ENCODE peak calls at places on chromosomes 11 and 22, in four cellular contexts. One of them, this sample, is unnamed.

GRCh38 chr11:3959918-3960295 is 104.4 kb downstream of the STIM1 start:
- DNase-seq in RWPE2: no peak
- DNase-seq in Peyer's patch: no peak
- DNase-seq in CD4-positive, alpha-beta T cell: no peak
- DNase-seq in this sample: no peak

GRCh38 chr22:43002198-43002577 is 12.8 kb downstream of the PACSIN2 start:
- DNase-seq in CD4-positive, alpha-beta T cell: no peak
- DNase-seq in Peyer's patch: no peak
- DNase-seq in RWPE2: no peak
- DNase-seq in this sample: no peak

GRCh38 chr22:21105294-21105693 is 59.5 kb downstream of the LRRC74B start:
- DNase-seq in Peyer's patch: no peak
- DNase-seq in RWPE2: no peak
- DNase-seq in CD4-positive, alpha-beta T cell: no peak
- DNase-seq in this sample: no peak

GRCh38 chr11:128194226-128194625 is 393.1 kb downstream of the ETS1 start:
- DNase-seq in CD4-positive, alpha-beta T cell: no peak
- DNase-seq in Peyer's patch: no peak
- DNase-seq in RWPE2: no peak
- DNase-seq in this sample: no peak

GRCh38 chr22:29310863-29311339 is 4.5 kb downstream of the GAS2L1 start:
- DNase-seq in Peyer's patch: peak; percentile 92
- DNase-seq in CD4-positive, alpha-beta T cell: peak; percentile 50
- DNase-seq in RWPE2: peak; percentile 97
- DNase-seq in this sample: no peak

GRCh38 chr11:17476317-17477083 is at the start of gene ABCC8:
- DNase-seq in RWPE2: no peak
- DNase-seq in Peyer's patch: no peak
- DNase-seq in CD4-positive, alpha-beta T cell: no peak
- DNase-seq in this sample: peak; percentile 8

GRCh38 chr11:124518900-124519541 is 24.4 kb downstream of the OR8B12 start:
- DNase-seq in RWPE2: no peak
- DNase-seq in CD4-positive, alpha-beta T cell: no peak
- DNase-seq in Peyer's patch: no peak
- DNase-seq in this sample: no peak

GRCh38 chr22:44094751-44095302 is 70.7 kb downstream of the PARVB start:
- DNase-seq in RWPE2: peak; percentile 29
- DNase-seq in Peyer's patch: no peak
- DNase-seq in CD4-positive, alpha-beta T cell: no peak
- DNase-seq in this sample: no peak

GRCh38 chr11:27464155-27464759 is 8.3 kb downstream of the LGR4 start:
- DNase-seq in RWPE2: no peak
- DNase-seq in CD4-positive, alpha-beta T cell: no peak
- DNase-seq in Peyer's patch: no peak
- DNase-seq in this sample: no peak

GRCh38 chr11:57354699-57355098 is 16.5 kb downstream of the P2RX3 start:
- DNase-seq in CD4-positive, alpha-beta T cell: no peak
- DNase-seq in Peyer's patch: peak; percentile 31
- DNase-seq in RWPE2: no peak
- DNase-seq in this sample: no peak

GRCh38 chr22:33919591-33920501 is at the start of gene LARGE1:
- DNase-seq in Peyer's patch: peak; percentile 74
- DNase-seq in RWPE2: no peak
- DNase-seq in CD4-positive, alpha-beta T cell: no peak
- DNase-seq in this sample: no peak

GRCh38 chr11:62933285-62933684 is 12.1 kb upstream of the CHRM1 start:
- DNase-seq in Peyer's patch: no peak
- DNase-seq in CD4-positive, alpha-beta T cell: no peak
- DNase-seq in RWPE2: no peak
- DNase-seq in this sample: no peak

GRCh38 chr22:23402275-23403151 is 177.6 kb downstream of the IGLL1 start:
- DNase-seq in CD4-positive, alpha-beta T cell: peak; percentile 53
- DNase-seq in RWPE2: peak; percentile 73
- DNase-seq in Peyer's patch: peak; percentile 88
- DNase-seq in this sample: peak; percentile 57

GRCh38 chr11:763073-763463 is 14.2 kb downstream of the GATD1 start:
- DNase-seq in RWPE2: no peak
- DNase-seq in CD4-positive, alpha-beta T cell: no peak
- DNase-seq in Peyer's patch: peak; percentile 75
- DNase-seq in this sample: no peak

GRCh38 chr11:111913997-111914396 is 1.5 kb downstream of the HSPB2 start:
- DNase-seq in CD4-positive, alpha-beta T cell: no peak
- DNase-seq in Peyer's patch: no peak
- DNase-seq in RWPE2: no peak
- DNase-seq in this sample: no peak

GRCh38 chr11:33646629-33647028 is 54.0 kb downstream of the C11orf91 start:
- DNase-seq in Peyer's patch: no peak
- DNase-seq in RWPE2: no peak
- DNase-seq in CD4-positive, alpha-beta T cell: no peak
- DNase-seq in this sample: no peak

GRCh38 chr11:130178441-130178971 is 18.9 kb downstream of the ST14 start:
- DNase-seq in Peyer's patch: peak; percentile 75
- DNase-seq in CD4-positive, alpha-beta T cell: no peak
- DNase-seq in RWPE2: no peak
- DNase-seq in this sample: no peak

GRCh38 chr11:64684357-64684756 is 38.6 kb downstream of the NRXN2 start:
- DNase-seq in CD4-positive, alpha-beta T cell: no peak
- DNase-seq in RWPE2: peak; percentile 85
- DNase-seq in Peyer's patch: no peak
- DNase-seq in this sample: no peak

GRCh38 chr22:33274214-33274828 is 216.1 kb upstream of the SYN3 start:
- DNase-seq in CD4-positive, alpha-beta T cell: no peak
- DNase-seq in Peyer's patch: no peak
- DNase-seq in RWPE2: no peak
- DNase-seq in this sample: no peak

GRCh38 chr11:100777736-100778135 is 90.6 kb downstream of the ARHGAP42 start:
- DNase-seq in Peyer's patch: no peak
- DNase-seq in RWPE2: no peak
- DNase-seq in CD4-positive, alpha-beta T cell: no peak
- DNase-seq in this sample: no peak

GRCh38 chr11:33734441-33735165 is 1.6 kb downstream of the CD59 start:
- DNase-seq in CD4-positive, alpha-beta T cell: no peak
- DNase-seq in RWPE2: no peak
- DNase-seq in Peyer's patch: no peak
- DNase-seq in this sample: no peak

GRCh38 chr11:84564180-84564866 is 1062.8 kb downstream of the DLG2 start:
- DNase-seq in RWPE2: no peak
- DNase-seq in Peyer's patch: no peak
- DNase-seq in CD4-positive, alpha-beta T cell: no peak
- DNase-seq in this sample: no peak

GRCh38 chr11:30254307-30255298 is 23.8 kb downstream of the FSHB start:
- DNase-seq in RWPE2: no peak
- DNase-seq in CD4-positive, alpha-beta T cell: no peak
- DNase-seq in Peyer's patch: no peak
- DNase-seq in this sample: no peak

GRCh38 chr11:47004595-47005033 is 68.1 kb downstream of the CSTPP1 start:
- DNase-seq in RWPE2: no peak
- DNase-seq in CD4-positive, alpha-beta T cell: no peak
- DNase-seq in Peyer's patch: peak; percentile 50
- DNase-seq in this sample: no peak

GRCh38 chr11:108901359-108901758 is 236.5 kb downstream of the DDX10 start:
- DNase-seq in CD4-positive, alpha-beta T cell: no peak
- DNase-seq in Peyer's patch: no peak
- DNase-seq in RWPE2: no peak
- DNase-seq in this sample: no peak

GRCh38 chr11:10489444-10489785 is 34.4 kb downstream of the AMPD3 start:
- DNase-seq in Peyer's patch: peak; percentile 86
- DNase-seq in CD4-positive, alpha-beta T cell: no peak
- DNase-seq in RWPE2: no peak
- DNase-seq in this sample: no peak

GRCh38 chr11:1843098-1843473 is 4.3 kb downstream of the TNNI2 start:
- DNase-seq in RWPE2: no peak
- DNase-seq in Peyer's patch: no peak
- DNase-seq in CD4-positive, alpha-beta T cell: no peak
- DNase-seq in this sample: no peak

GRCh38 chr11:65434057-65434666 is 11.6 kb downstream of the NEAT1 start:
- DNase-seq in RWPE2: no peak
- DNase-seq in Peyer's patch: no peak
- DNase-seq in CD4-positive, alpha-beta T cell: no peak
- DNase-seq in this sample: no peak

DNA sequence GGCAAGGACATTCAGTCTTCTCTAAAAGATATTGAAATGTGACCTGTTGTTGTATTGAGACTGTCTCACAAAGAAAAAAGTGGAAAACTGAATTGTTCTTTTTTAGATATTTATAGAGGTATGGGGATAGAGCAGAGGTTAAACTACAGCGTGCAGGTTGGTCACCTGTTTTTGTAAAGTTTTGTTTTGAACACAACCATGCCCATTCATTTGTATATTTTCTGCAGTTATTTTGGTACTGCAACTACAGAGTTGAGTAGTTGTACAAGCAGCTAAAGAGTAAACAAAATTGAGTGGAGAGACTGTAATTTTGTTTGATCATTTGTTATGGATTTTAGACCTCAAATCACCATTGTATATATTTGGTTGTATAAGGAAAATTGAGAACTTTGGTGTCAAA is 11.3 kb downstream of the EED start:
- DNase-seq in Peyer's patch: no peak
- DNase-seq in CD4-positive, alpha-beta T cell: no peak
- DNase-seq in RWPE2: no peak
- DNase-seq in this sample: no peak
- H3K27ac ChIP-seq in Peyer's patch: no peak overlapping the region
- H3K27ac ChIP-seq in CD4-positive, alpha-beta T cell: no peak overlapping the region
- H3K27ac ChIP-seq in RWPE2: no peak overlapping the region
- H3K27ac ChIP-seq in this sample: no peak overlapping the region

GRCh38 chr22:38710866-38711265 is 5.1 kb downstream of the GTPBP1 start:
- DNase-seq in RWPE2: no peak
- DNase-seq in CD4-positive, alpha-beta T cell: no peak
- DNase-seq in Peyer's patch: no peak
- DNase-seq in this sample: no peak

GRCh38 chr22:38707984-38708383 is 2.2 kb downstream of the GTPBP1 start:
- DNase-seq in RWPE2: no peak
- DNase-seq in Peyer's patch: no peak
- DNase-seq in CD4-positive, alpha-beta T cell: no peak
- DNase-seq in this sample: no peak

GRCh38 chr22:38712496-38713207 is 6.9 kb downstream of the GTPBP1 start:
- DNase-seq in CD4-positive, alpha-beta T cell: no peak
- DNase-seq in RWPE2: no peak
- DNase-seq in Peyer's patch: no peak
- DNase-seq in this sample: no peak

GRCh38 chr22:38709306-38709705 is 3.6 kb downstream of the GTPBP1 start:
- DNase-seq in Peyer's patch: no peak
- DNase-seq in CD4-positive, alpha-beta T cell: no peak
- DNase-seq in RWPE2: no peak
- DNase-seq in this sample: no peak

GRCh38 chr22:38710352-38710751 is 4.6 kb downstream of the GTPBP1 start:
- DNase-seq in CD4-positive, alpha-beta T cell: no peak
- DNase-seq in Peyer's patch: no peak
- DNase-seq in RWPE2: no peak
- DNase-seq in this sample: no peak
- H3K27ac ChIP-seq in CD4-positive, alpha-beta T cell: no peak overlapping the region
- H3K27ac ChIP-seq in Peyer's patch: no peak overlapping the region
- H3K27ac ChIP-seq in RWPE2: no peak overlapping the region
- H3K27ac ChIP-seq in this sample: no peak overlapping the region

GRCh38 chr22:26893034-26893710 is 235.8 kb downstream of the MIAT start:
- DNase-seq in Peyer's patch: no peak
- DNase-seq in RWPE2: no peak
- DNase-seq in CD4-positive, alpha-beta T cell: no peak
- DNase-seq in this sample: no peak

GRCh38 chr22:26893711-26894110 is 236.3 kb downstream of the MIAT start:
- DNase-seq in CD4-positive, alpha-beta T cell: no peak
- DNase-seq in Peyer's patch: no peak
- DNase-seq in RWPE2: no peak
- DNase-seq in this sample: no peak

GRCh38 chr22:26892401-26893033 is 235.1 kb downstream of the MIAT start:
- DNase-seq in Peyer's patch: no peak
- DNase-seq in CD4-positive, alpha-beta T cell: no peak
- DNase-seq in RWPE2: no peak
- DNase-seq in this sample: no peak

GRCh38 chr22:26894766-26895485 is 237.5 kb downstream of the MIAT start:
- DNase-seq in RWPE2: no peak
- DNase-seq in CD4-positive, alpha-beta T cell: no peak
- DNase-seq in Peyer's patch: no peak
- DNase-seq in this sample: no peak

DNA sequence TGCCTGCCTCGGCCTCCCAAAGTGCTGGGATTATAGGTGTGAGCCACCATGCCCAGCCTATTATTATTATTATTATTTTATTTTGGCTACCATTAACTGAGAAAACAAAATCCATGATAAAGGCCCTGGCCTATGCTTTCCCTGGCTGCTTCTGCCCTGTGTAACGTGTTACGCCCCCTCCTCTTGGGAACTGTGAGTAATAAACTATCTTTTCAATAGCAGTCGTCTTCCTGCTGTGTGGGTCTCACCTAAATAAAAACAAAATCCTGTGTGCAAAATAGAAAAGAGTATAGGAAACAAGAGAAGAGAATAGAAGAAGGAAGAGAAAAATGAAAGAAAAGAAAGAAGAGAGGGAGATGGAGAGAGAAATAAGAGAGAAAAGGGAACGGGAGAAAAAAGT is 237.0 kb downstream of the MIAT start:
- DNase-seq in CD4-positive, alpha-beta T cell: no peak
- DNase-seq in RWPE2: no peak
- DNase-seq in Peyer's patch: no peak
- DNase-seq in this sample: no peak
- H3K27ac ChIP-seq in CD4-positive, alpha-beta T cell: no peak overlapping the region
- H3K27ac ChIP-seq in RWPE2: peak overlapping the region; percentile 72
- H3K27ac ChIP-seq in Peyer's patch: no peak overlapping the region
- H3K27ac ChIP-seq in this sample: no peak overlapping the region

GRCh38 chr22:37224757-37225420 is 12.6 kb upstream of the SSTR3 start:
- DNase-seq in RWPE2: no peak
- DNase-seq in Peyer's patch: no peak
- DNase-seq in CD4-positive, alpha-beta T cell: no peak
- DNase-seq in this sample: no peak

GRCh38 chr22:37226087-37226486 is 13.8 kb upstream of the SSTR3 start:
- DNase-seq in Peyer's patch: no peak
- DNase-seq in RWPE2: no peak
- DNase-seq in CD4-positive, alpha-beta T cell: no peak
- DNase-seq in this sample: no peak

GRCh38 chr22:37225481-37225880 is 13.2 kb upstream of the SSTR3 start:
- DNase-seq in RWPE2: no peak
- DNase-seq in Peyer's patch: no peak
- DNase-seq in CD4-positive, alpha-beta T cell: no peak
- DNase-seq in this sample: no peak

GRCh38 chr22:37228106-37229011 is 15.7 kb downstream of the RAC2 start:
- DNase-seq in Peyer's patch: no peak
- DNase-seq in RWPE2: peak; percentile 61
- DNase-seq in CD4-positive, alpha-beta T cell: peak; percentile 62
- DNase-seq in this sample: no peak

DNA sequence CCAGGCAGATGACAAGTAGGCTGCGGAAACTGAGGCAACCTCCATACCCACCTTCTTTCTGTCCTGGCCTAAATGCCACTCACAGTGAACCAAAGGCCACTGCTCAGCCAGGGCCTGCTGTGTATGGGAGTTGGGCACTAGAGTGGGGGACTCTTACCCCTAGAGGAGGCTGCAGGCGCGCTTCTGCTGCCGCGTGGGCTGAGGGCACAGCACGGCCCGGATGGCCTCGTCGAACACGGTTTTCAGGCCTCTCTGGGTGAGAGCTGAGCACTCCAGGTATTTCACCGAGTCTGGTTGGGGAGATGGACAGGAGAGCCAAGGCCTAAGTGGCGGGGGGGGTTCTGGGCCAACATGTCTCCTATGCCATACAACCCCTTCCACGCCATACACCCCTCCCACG is 14.2 kb upstream of the SSTR3 start:
- DNase-seq in RWPE2: no peak
- DNase-seq in CD4-positive, alpha-beta T cell: no peak
- DNase-seq in Peyer's patch: no peak
- DNase-seq in this sample: no peak
- H3K27ac ChIP-seq in RWPE2: no peak overlapping the region
- H3K27ac ChIP-seq in CD4-positive, alpha-beta T cell: peak overlapping the region; percentile 38
- H3K27ac ChIP-seq in Peyer's patch: no peak overlapping the region
- H3K27ac ChIP-seq in this sample: no peak overlapping the region